ENCODE peak calls at places on chromosomes 1 and 21, in four cellular contexts. U is WTC11, X is K562, I is GM12878. T is an unnamed sample.
A peak's percentile ranks its signal among the peaks of the same experiment; 100 is the strongest.

GRCh38 chr1:7616076-7616833 is 154.8 kb upstream of the VAMP3 start:
- DNase-seq in I (no peak), U (peak; percentile 79), X (peak; percentile 72), T (no peak)

GRCh38 chr1:61724721-61725694 is at the start of gene TM2D1:
- DNase-seq in U (peak; percentile 87), X (peak; percentile 91), I (peak; percentile 68), T (peak; percentile 89)

GRCh38 chr1:20380616-20381035 is 90.0 kb downstream of the VWA5B1 start:
- DNase-seq in U (no peak), I (no peak), X (no peak), T (no peak)

GRCh38 chr1:177341773-177342172 is 171.0 kb downstream of the BRINP2 start:
- DNase-seq in U (no peak), I (no peak), X (no peak), T (peak; percentile 12)

GRCh38 chr1:40984066-40984465 is 4.6 kb downstream of the CTPS1 start:
- DNase-seq in X (no peak), I (no peak), U (no peak), T (no peak)

GRCh38 chr1:220889333-220889732 is 10.1 kb downstream of the HLX start:
- DNase-seq in I (no peak), X (no peak), U (no peak), T (no peak)

GRCh38 chr1:162033445-162033844 is 9.8 kb upstream of the OLFML2B start:
- DNase-seq in X (no peak), I (no peak), U (no peak), T (no peak)

GRCh38 chr1:210980082-210980481 is 153.9 kb downstream of the KCNH1 start:
- DNase-seq in X (no peak), I (no peak), U (no peak), T (no peak)

GRCh38 chr1:39576016-39576657 is 453 bp downstream of the PABPC4 start:
- DNase-seq in U (peak; percentile 31), I (no peak), X (peak; percentile 61), T (peak; percentile 76)

GRCh38 chr1:232554431-232554830 is 75.5 kb downstream of the SIPA1L2 start:
- DNase-seq in I (no peak), U (no peak), X (no peak), T (no peak)

GRCh38 chr1:24417681-24418080 is 2.1 kb downstream of the NIPAL3 start:
- DNase-seq in X (no peak), I (no peak), U (no peak), T (no peak)

GRCh38 chr1:218538341-218538740 is 193.2 kb downstream of the TGFB2 start:
- DNase-seq in X (no peak), I (no peak), U (no peak), T (no peak)

GRCh38 chr1:110380667-110381283 is 10.1 kb downstream of the SLC16A4 start:
- DNase-seq in U (no peak), I (no peak), X (no peak), T (no peak)

GRCh38 chr1:36821386-36821785 is 212.9 kb downstream of the GRIK3 start:
- DNase-seq in I (no peak), X (no peak), U (no peak), T (no peak)

GRCh38 chr1:15443281-15443680 is 5.0 kb downstream of the CTRC start:
- DNase-seq in I (no peak), U (no peak), X (no peak), T (no peak)

GRCh38 chr1:153789478-153790148 is 14.4 kb downstream of the SLC27A3 start:
- DNase-seq in X (no peak), I (no peak), U (no peak), T (no peak)

GRCh38 chr1:205321109-205321958 is at the start of gene NUAK2:
- DNase-seq in X (peak; percentile 92), I (no peak), U (peak; percentile 98), T (peak; percentile 94)

GRCh38 chr1:178495741-178496409 is 889 bp downstream of the CLEC20A start:
- DNase-seq in I (no peak), X (no peak), U (no peak), T (no peak)

GRCh38 chr1:75964760-75965408 is 32.7 kb upstream of the ASB17 start:
- DNase-seq in U (no peak), I (no peak), X (no peak), T (no peak)

GRCh38 chr1:246219508-246220030 is 287.5 kb downstream of the SMYD3 start:
- DNase-seq in X (no peak), U (no peak), I (no peak), T (no peak)

GRCh38 chr1:63882048-63882704 is 108.4 kb downstream of the ROR1 start:
- DNase-seq in U (no peak), I (no peak), X (no peak), T (no peak)

GRCh38 chr1:11648732-11649158 is 5.5 kb downstream of the FBXO2 start:
- DNase-seq in X (peak; percentile 90), I (no peak), U (peak; percentile 75), T (no peak)

GRCh38 chr1:18992646-18993045 is 36.2 kb upstream of the IFFO2 start:
- DNase-seq in X (no peak), I (no peak), U (no peak), T (no peak)

GRCh38 chr1:207873055-207873890 is 37.7 kb downstream of the CD34 start:
- DNase-seq in X (peak; percentile 44), U (no peak), I (no peak), T (no peak)

GRCh38 chr1:181097242-181097641 is 8.7 kb downstream of the IER5 start:
- DNase-seq in U (no peak), I (no peak), X (no peak), T (peak; percentile 52)

DNA sequence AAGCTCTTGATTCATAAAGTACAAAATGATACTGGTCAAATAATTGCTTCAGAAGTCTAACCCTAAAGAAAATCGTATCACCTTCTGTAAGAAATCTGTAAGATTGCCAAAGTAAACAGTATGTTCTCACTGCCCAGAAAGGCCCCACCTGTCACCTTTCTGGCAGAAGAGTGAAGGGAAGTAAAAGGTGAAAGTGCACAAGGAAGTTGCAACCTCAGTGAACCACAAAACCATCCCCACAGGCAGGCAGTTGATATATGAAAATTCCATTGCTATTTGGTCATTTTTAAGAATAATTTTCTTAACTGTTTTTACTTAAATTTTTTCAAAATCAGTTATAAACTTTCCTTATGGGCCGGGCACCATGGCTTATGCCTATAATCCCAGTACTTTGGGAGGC is 48.5 kb upstream of the FBXO28 start:
- DNase-seq in U (no peak), X (no peak), I (no peak), T (no peak)
- TF ChIP-seq USF1 in U (no peak), X (no peak), I (no peak), T (no peak)

GRCh38 chr1:10530281-10530740 is 55.6 kb downstream of the PEX14 start:
- DNase-seq in I (no peak), U (peak; percentile 87), X (peak; percentile 41), T (peak; percentile 73)
- TF ChIP-seq USF1 in I (no peak), U (no peak), X (no peak), T (no peak)

GRCh38 chr1:2638466-2639115 is 5.8 kb upstream of the MMEL1 start:
- DNase-seq in U (no peak), I (no peak), X (no peak), T (no peak)
- TF ChIP-seq USF1 in U (no peak), I (no peak), X (no peak), T (no peak)

GRCh38 chr21:16634522-16634914 is 878.3 kb upstream of the CXADR start:
- DNase-seq in X (no peak), I (no peak), U (peak; percentile 15), T (no peak)

GRCh38 chr21:16644690-16645089 is 868.2 kb upstream of the CXADR start:
- DNase-seq in I (no peak), U (no peak), X (no peak), T (no peak)

DNA sequence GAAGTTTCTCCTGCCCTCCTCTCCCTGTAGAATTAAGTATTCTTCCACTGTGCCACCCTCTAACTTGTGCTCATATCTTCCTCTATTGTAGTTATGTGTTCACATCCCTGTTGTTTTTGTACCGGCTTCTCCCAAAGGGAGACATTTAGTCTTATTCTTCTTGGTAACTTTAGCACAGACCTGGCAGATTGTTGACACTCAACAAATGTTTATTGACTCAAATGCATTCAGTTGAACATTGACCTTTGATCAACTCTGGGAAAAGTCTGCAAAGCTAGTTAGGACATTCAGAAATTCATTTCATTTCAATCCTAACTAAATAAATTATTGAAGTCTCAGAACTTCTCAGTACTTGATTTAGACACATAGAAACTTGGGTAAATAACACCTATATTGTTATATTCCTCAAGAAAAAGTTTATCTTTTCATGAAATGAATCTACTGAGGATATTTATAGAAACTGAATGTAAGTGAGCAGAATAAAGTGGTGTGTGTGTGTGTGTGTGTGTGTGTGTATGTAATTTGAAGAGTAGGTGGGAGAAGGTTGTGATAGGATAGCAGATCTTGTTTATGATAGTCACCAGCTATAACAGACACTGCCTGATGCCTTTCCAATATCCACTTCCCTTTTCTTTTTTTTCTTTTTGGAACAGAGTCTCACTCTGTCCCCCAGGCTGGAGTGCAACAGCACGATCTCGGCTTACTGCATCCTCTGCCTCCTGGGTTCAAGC is 872.4 kb upstream of the CXADR start:
- DNase-seq in X (no peak), U (no peak), I (no peak), T (no peak)
- TF ChIP-seq USF1 in X (no peak), U (no peak), I (no peak), T (no peak)

DNA sequence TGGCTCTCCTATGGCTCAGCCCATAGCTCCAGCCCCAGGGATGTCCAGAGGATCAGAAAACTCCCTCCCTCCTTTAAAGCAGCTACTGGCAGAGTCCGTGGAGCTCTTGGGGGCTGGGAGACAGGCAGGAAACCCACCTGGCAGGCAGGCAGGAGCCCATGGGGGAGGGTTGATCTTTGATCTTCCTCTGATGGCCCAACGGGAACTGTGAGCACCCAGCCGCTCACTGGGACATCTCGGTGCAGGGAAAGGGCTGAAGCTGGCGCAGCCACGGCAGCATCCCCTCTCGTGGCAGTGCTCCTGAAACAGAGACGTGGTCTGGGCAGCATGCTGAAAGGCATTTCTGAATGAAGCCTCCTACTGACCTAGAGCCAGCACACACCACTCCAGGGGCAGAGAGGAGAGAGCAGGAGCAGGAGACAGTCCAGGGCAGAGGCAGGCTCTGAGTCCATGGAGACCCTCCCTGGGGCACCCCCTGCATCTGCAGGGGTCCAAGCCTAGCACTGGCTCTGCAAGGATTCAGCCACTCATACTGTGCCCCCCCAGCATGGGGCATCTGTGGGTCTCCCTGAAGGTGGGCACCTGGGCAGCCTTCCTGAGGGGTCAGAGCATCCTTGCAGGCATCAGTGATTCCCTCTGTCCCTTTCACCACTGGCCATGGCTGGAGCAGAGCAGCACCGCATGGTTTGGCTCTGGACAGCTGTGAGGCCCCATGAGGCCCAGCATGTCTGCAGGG is 4.9 kb upstream of the SLX9 start:
- DNase-seq in X (no peak), I (no peak), U (no peak), T (no peak)
- TF ChIP-seq USF1 in X (peak; percentile 18), I (no peak), U (no peak), T (no peak)

GRCh38 chr1:183323849-183324683 is 94.1 kb downstream of the NMNAT2 start:
- DNase-seq in X (no peak), I (no peak), U (no peak), T (no peak)
- TF ChIP-seq USF1 in X (no peak), I (no peak), U (no peak), T (no peak)

T was measured in SK-N-SH.